ENCODE peak calls at places on chromosomes 16 and 17, in five cellular contexts. P is NCI-H748 treated with DMSO at 0.1 percent for 48 hours, M is H9, A is NCI-H2107, D is ovary. Q is an unnamed sample.

GRCh38 chr16:67413978-67414891 is 2.0 kb downstream of the ZDHHC1 start:
- DNase-seq in A (no peak), D (no peak), P (no peak), M (no peak), Q (no peak)

GRCh38 chr17:4858068-4858879 is 25.1 kb downstream of the MINK1 start:
- DNase-seq in M (peak; percentile 64), A (no peak), D (no peak), P (no peak), Q (no peak)

GRCh38 chr17:9002610-9003354 is 18.5 kb upstream of the NTN1 start:
- DNase-seq in M (peak; percentile 63), P (peak; percentile 18), D (no peak), A (no peak), Q (no peak)

GRCh38 chr17:76416447-76416846 is 32.0 kb downstream of the SPHK1 start:
- DNase-seq in P (no peak), M (no peak), A (no peak), D (no peak), Q (no peak)

GRCh38 chr17:80758793-80759673 is 214.4 kb downstream of the RPTOR start:
- DNase-seq in M (peak; percentile 21), A (no peak), P (no peak), D (no peak), Q (no peak)

GRCh38 chr17:41500131-41500911 is 5.1 kb downstream of the KRT13 start:
- DNase-seq in A (no peak), D (no peak), M (peak; percentile 62), P (no peak), Q (no peak)

GRCh38 chr16:85347213-85347591 is 234.9 kb upstream of the CIBAR2 start:
- DNase-seq in M (peak; percentile 71), D (no peak), P (no peak), A (no peak), Q (peak; percentile 65)

GRCh38 chr17:44555056-44555455 is 2.2 kb upstream of the FZD2 start:
- DNase-seq in D (no peak), A (no peak), P (no peak), M (no peak), Q (no peak)

GRCh38 chr16:49754495-49755290 is 101.2 kb downstream of the ZNF423 start:
- DNase-seq in P (no peak), D (no peak), M (peak; percentile 65), A (no peak), Q (peak; percentile 8)

GRCh38 chr17:1905190-1905919 is 75.5 kb downstream of the RPA1 start:
- DNase-seq in D (no peak), M (no peak), A (peak; percentile 32), P (peak; percentile 87), Q (no peak)

GRCh38 chr17:33595783-33596182 is 302.7 kb upstream of the ASIC2 start:
- DNase-seq in D (no peak), P (no peak), A (no peak), M (no peak), Q (no peak)

Q was measured in adrenal gland.